ENCODE peak calls at places on chromosomes 5 and 9, in seven cellular contexts. J is HFF-Myc, S is choroid plexus epithelial cell, B is NB4, T is A549, F is foreskin fibroblast, A is type B pancreatic cell. N is an unnamed sample.

GRCh38 chr5:124649548-124650501 is 96.6 kb downstream of the ZNF608 start:
- DNase-seq in J (peak; percentile 95), T (no peak), F (peak; percentile 90), A (no peak), S (peak; percentile 98), B (peak; percentile 94), N (no peak)

GRCh38 chr5:168364151-168364661 is 72.8 kb downstream of the WWC1 start:
- DNase-seq in B (no peak), F (peak; percentile 55), A (no peak), J (no peak), S (no peak), T (no peak), N (no peak)

GRCh38 chr5:18354828-18355227 is 720.6 kb downstream of the TAF11L14 start:
- DNase-seq in F (no peak), S (no peak), T (no peak), B (no peak), A (no peak), J (no peak), N (no peak)

GRCh38 chr5:74490814-74491213 is 149.7 kb downstream of the ENC1 start:
- DNase-seq in S (no peak), F (no peak), T (no peak), B (no peak), A (no peak), J (no peak), N (no peak)

GRCh38 chr5:158953929-158954534 is 145.7 kb downstream of the EBF1 start:
- DNase-seq in A (no peak), J (no peak), S (no peak), T (no peak), B (peak; percentile 86), F (peak; percentile 47), N (no peak)

GRCh38 chr9:93236541-93237206 is 52.7 kb downstream of the WNK2 start:
- DNase-seq in A (no peak), T (no peak), J (no peak), B (no peak), F (no peak), S (no peak), N (no peak)

GRCh38 chr5:23419115-23419514 is 88.3 kb upstream of the PRDM9 start:
- DNase-seq in A (no peak), S (peak; percentile 1), F (no peak), T (peak; percentile 12), J (no peak), B (no peak), N (no peak)

GRCh38 chr5:155044591-155044990 is 31.0 kb downstream of the KIF4B start:
- DNase-seq in A (no peak), J (no peak), F (no peak), S (no peak), T (no peak), B (no peak), N (no peak)

GRCh38 chr9:74138182-74138581 is 359.0 kb upstream of the RORB start:
- DNase-seq in F (no peak), A (no peak), J (no peak), T (no peak), S (no peak), B (no peak), N (no peak)

GRCh38 chr5:151155777-151156731 is 1.5 kb downstream of the ANXA6 start:
- DNase-seq in F (peak; percentile 86), T (no peak), S (peak; percentile 64), A (no peak), J (no peak), B (peak; percentile 60), N (no peak)

GRCh38 chr5:172007795-172008465 is 1.5 kb upstream of the FBXW11 start:
- DNase-seq in J (no peak), B (no peak), A (no peak), T (no peak), F (peak; percentile 41), S (peak; percentile 56), N (no peak)

GRCh38 chr9:138066049-138066448 is 188.5 kb downstream of the CACNA1B start:
- DNase-seq in A (peak; percentile 22), F (no peak), J (no peak), S (no peak), B (no peak), T (no peak), N (peak; percentile 55)

GRCh38 chr9:38622961-38623360 is 2.6 kb upstream of the ANKRD18A start:
- DNase-seq in S (no peak), J (no peak), A (no peak), F (no peak), T (no peak), B (peak; percentile 64), N (no peak)

GRCh38 chr5:32814620-32815019 is 103.5 kb downstream of the NPR3 start:
- DNase-seq in S (peak; percentile 72), A (no peak), F (peak; percentile 91), J (no peak), B (no peak), T (no peak), N (no peak)

GRCh38 chr9:6433405-6433804 is 20.4 kb downstream of the UHRF2 start:
- DNase-seq in S (peak; percentile 62), J (no peak), T (no peak), B (no peak), A (no peak), F (peak; percentile 57), N (no peak)

GRCh38 chr9:2686884-2687283 is 30.4 kb upstream of the KCNV2 start:
- DNase-seq in J (no peak), A (no peak), T (no peak), F (no peak), B (no peak), S (no peak), N (no peak)

GRCh38 chr9:136831720-136832104 is 10.6 kb upstream of the AJM1 start:
- DNase-seq in J (no peak), A (no peak), S (no peak), T (no peak), B (no peak), F (no peak), N (no peak)

GRCh38 chr9:120944434-120945125 is 18.0 kb upstream of the TRAF1 start:
- DNase-seq in S (no peak), A (no peak), B (peak; percentile 64), J (no peak), T (no peak), F (no peak), N (no peak)

GRCh38 chr9:123391233-123391632 is 35.2 kb downstream of the CRB2 start:
- DNase-seq in T (no peak), S (no peak), J (no peak), F (no peak), A (no peak), B (no peak), N (no peak)

GRCh38 chr9:111898331-111899096 is 1.9 kb downstream of the UGCG start:
- DNase-seq in A (no peak), F (peak; percentile 19), J (no peak), B (no peak), S (no peak), T (no peak), N (no peak)

GRCh38 chr5:113025596-113025995 is 49.0 kb downstream of the DCP2 start:
- DNase-seq in B (no peak), J (no peak), S (no peak), T (no peak), A (no peak), F (no peak), N (no peak)

GRCh38 chr5:113029614-113030013 is 53.0 kb downstream of the DCP2 start:
- DNase-seq in A (no peak), S (peak; percentile 52), J (no peak), F (peak; percentile 34), B (no peak), T (no peak), N (no peak)

GRCh38 chr5:113027015-113027414 is 50.4 kb downstream of the DCP2 start:
- DNase-seq in J (no peak), T (no peak), F (no peak), S (no peak), A (no peak), B (no peak), N (no peak)

GRCh38 chr5:113024298-113024697 is 47.7 kb downstream of the DCP2 start:
- DNase-seq in F (no peak), J (no peak), T (no peak), B (no peak), S (no peak), A (no peak), N (no peak)

GRCh38 chr5:113027431-113027830 is 50.8 kb downstream of the DCP2 start:
- DNase-seq in B (no peak), T (no peak), A (no peak), J (no peak), S (no peak), F (no peak), N (no peak)
- TF ChIP-seq CTCF in B (no peak), T (no peak), A (no peak), J (no peak), S (no peak), F (no peak), N (no peak)

GRCh38 chr5:43113546-43113945 is 7.2 kb upstream of the ZNF131 start:
- DNase-seq in B (no peak), S (no peak), T (no peak), F (no peak), J (no peak), A (no peak), N (no peak)
- TF ChIP-seq CTCF in B (no peak), S (no peak), T (no peak), F (no peak), J (no peak), A (no peak), N (no peak)

GRCh38 chr9:133935328-133936040 is 56.6 kb downstream of the VAV2 start:
- DNase-seq in B (no peak), S (peak; percentile 60), F (peak; percentile 27), A (no peak), T (no peak), J (no peak), N (no peak)
- TF ChIP-seq CTCF in B (no peak), S (peak; percentile 14), F (no peak), A (no peak), T (no peak), J (no peak), N (peak; percentile 12)

GRCh38 chr5:59173568-59173967 is 590.7 kb downstream of the RAB3C start:
- DNase-seq in S (peak; percentile 79), B (peak; percentile 42), T (no peak), A (no peak), F (peak; percentile 67), J (no peak), N (no peak)
- TF ChIP-seq CTCF in S (peak; percentile 73), B (no peak), T (no peak), A (no peak), F (peak; percentile 9), J (no peak), N (no peak)

GRCh38 chr9:96217358-96217755 is 84.6 kb downstream of the HSD17B3 start:
- DNase-seq in B (peak; percentile 9), S (peak; percentile 44), T (no peak), J (no peak), A (no peak), F (no peak), N (no peak)

GRCh38 chr9:96217756-96218693 is 84.0 kb downstream of the HSD17B3 start:
- DNase-seq in T (peak; percentile 85), A (peak; percentile 93), F (peak; percentile 84), S (peak; percentile 74), J (no peak), B (peak; percentile 81), N (no peak)

GRCh38 chr9:96219615-96220257 is 82.2 kb downstream of the HSD17B3 start:
- DNase-seq in A (no peak), F (peak; percentile 51), J (no peak), B (peak; percentile 58), S (peak; percentile 22), T (peak; percentile 31), N (no peak)

GRCh38 chr9:96218821-96219614 is 83.0 kb downstream of the HSD17B3 start:
- DNase-seq in S (no peak), A (no peak), J (no peak), F (no peak), B (no peak), T (no peak), N (no peak)

GRCh38 chr9:96222132-96222531 is 79.8 kb downstream of the HSD17B3 start:
- DNase-seq in T (no peak), J (no peak), S (peak; percentile 36), F (no peak), A (no peak), B (peak; percentile 16), N (no peak)
- TF ChIP-seq CTCF in T (peak; percentile 35), J (peak; percentile 65), S (peak; percentile 72), F (peak; percentile 43), A (peak; percentile 69), B (peak; percentile 45), N (peak; percentile 77)

N was measured in chondrocyte.